ENCODE peak calls at places on chromosomes 12 and 14, in eight cellular contexts. E is AG10803, B is neural progenitor cell, Q is lower leg skin, V is fibroblast of pulmonary artery, X is uterus, S is HL-60, Y is heart right ventricle. Z is an unnamed sample.

GRCh38 chr12:110253176-110253575 is 27.9 kb upstream of the ATP2A2 start:
- DNase-seq in E (no peak), B (no peak), Q (no peak), V (peak; percentile 51), X (no peak), S (no peak), Y (peak; percentile 73), Z (peak; percentile 44)

GRCh38 chr12:118371354-118372282 is 1.1 kb downstream of the TAOK3 start:
- DNase-seq in E (peak; percentile 26), B (peak; percentile 53), Q (no peak), V (no peak), X (peak; percentile 24), S (no peak), Y (peak; percentile 39), Z (no peak)

GRCh38 chr12:130832561-130833209 is 6.4 kb downstream of the STX2 start:
- DNase-seq in E (peak; percentile 76), B (no peak), Q (peak; percentile 36), V (peak; percentile 56), X (no peak), S (peak; percentile 70), Y (no peak), Z (peak; percentile 62)

GRCh38 chr12:129665414-129665813 is 238.4 kb downstream of the TMEM132D start:
- DNase-seq in E (no peak), B (no peak), Q (no peak), V (no peak), X (no peak), S (no peak), Y (no peak), Z (no peak)

GRCh38 chr14:65231286-65231980 is 129.1 kb upstream of the MAX start:
- DNase-seq in E (no peak), B (no peak), Q (no peak), V (no peak), X (no peak), S (no peak), Y (no peak), Z (no peak)

GRCh38 chr14:83566567-83566966 is 1963.4 kb upstream of the FLRT2 start:
- DNase-seq in E (no peak), B (no peak), Q (no peak), V (no peak), X (no peak), S (no peak), Y (no peak), Z (no peak)

GRCh38 chr12:114662512-114663177 is 21.3 kb downstream of the TBX3 start:
- DNase-seq in E (peak; percentile 80), B (peak; percentile 78), Q (peak; percentile 80), V (peak; percentile 89), X (peak; percentile 92), S (peak; percentile 52), Y (peak; percentile 72), Z (peak; percentile 87)

GRCh38 chr14:54338696-54339317 is 58.0 kb upstream of the CDKN3 start:
- DNase-seq in E (peak; percentile 58), B (peak; percentile 63), Q (no peak), V (peak; percentile 77), X (no peak), S (no peak), Y (no peak), Z (peak; percentile 81)

GRCh38 chr14:101665478-101666078 is 95.9 kb upstream of the PPP2R5C start:
- DNase-seq in E (peak; percentile 26), B (peak; percentile 66), Q (no peak), V (peak; percentile 43), X (no peak), S (peak; percentile 62), Y (no peak), Z (peak; percentile 53)

GRCh38 chr14:56952766-56953473 is 142.6 kb upstream of the OTX2 start:
- DNase-seq in E (no peak), B (peak; percentile 12), Q (no peak), V (no peak), X (no peak), S (no peak), Y (no peak), Z (no peak)

GRCh38 chr12:48189331-48190125 is 6.1 kb downstream of the CCDC184 start:
- DNase-seq in E (peak; percentile 64), B (peak; percentile 69), Q (peak; percentile 72), V (peak; percentile 82), X (peak; percentile 75), S (peak; percentile 58), Y (no peak), Z (peak; percentile 81)

GRCh38 chr14:32399920-32400319 is 70.8 kb downstream of the AKAP6 start:
- DNase-seq in E (no peak), B (no peak), Q (no peak), V (no peak), X (no peak), S (no peak), Y (no peak), Z (no peak)

GRCh38 chr14:20419404-20419803 is 6.1 kb upstream of the TEP1 start:
- DNase-seq in E (no peak), B (no peak), Q (no peak), V (no peak), X (no peak), S (no peak), Y (no peak), Z (no peak)

GRCh38 chr14:101232340-101233015 is 328.8 kb upstream of the DIO3 start:
- DNase-seq in E (no peak), B (no peak), Q (no peak), V (no peak), X (no peak), S (no peak), Y (no peak), Z (no peak)

GRCh38 chr12:117080707-117081141 is 18.5 kb downstream of the TESC start:
- DNase-seq in E (no peak), B (no peak), Q (no peak), V (no peak), X (no peak), S (no peak), Y (no peak), Z (no peak)

GRCh38 chr12:6607751-6608591 is 792 bp upstream of the CHD4 start:
- DNase-seq in E (no peak), B (peak; percentile 48), Q (peak; percentile 61), V (peak; percentile 59), X (peak; percentile 88), S (peak; percentile 68), Y (no peak), Z (peak; percentile 75)

GRCh38 chr12:48980953-48981756 is 3.0 kb downstream of the WNT1 start:
- DNase-seq in E (no peak), B (peak; percentile 69), Q (no peak), V (no peak), X (no peak), S (peak; percentile 47), Y (no peak), Z (no peak)

GRCh38 chr12:80230068-80230467 is 130.7 kb downstream of the OTOGL start:
- DNase-seq in E (no peak), B (peak; percentile 88), Q (no peak), V (no peak), X (no peak), S (peak; percentile 10), Y (no peak), Z (no peak)

GRCh38 chr12:53268009-53268636 is at the start of gene ESPL1:
- DNase-seq in E (peak; percentile 54), B (peak; percentile 96), Q (peak; percentile 46), V (peak; percentile 76), X (peak; percentile 77), S (peak; percentile 66), Y (peak; percentile 75), Z (peak; percentile 79)
- TF ChIP-seq CTCF in E (peak; percentile 48), B (peak; percentile 61), Q (no peak), V (peak; percentile 21), X (peak; percentile 32), S (no peak), Y (no peak), Z (peak; percentile 19)

GRCh38 chr14:96205059-96205993 is 687 bp downstream of the BDKRB2 start:
- DNase-seq in E (no peak), B (no peak), Q (no peak), V (no peak), X (no peak), S (no peak), Y (no peak), Z (no peak)

GRCh38 chr14:96206461-96206860 is 1.8 kb downstream of the BDKRB2 start:
- DNase-seq in E (no peak), B (no peak), Q (no peak), V (no peak), X (no peak), S (no peak), Y (no peak), Z (no peak)

GRCh38 chr14:96207686-96208085 is 3.0 kb downstream of the BDKRB2 start:
- DNase-seq in E (no peak), B (no peak), Q (no peak), V (no peak), X (no peak), S (no peak), Y (no peak), Z (no peak)

GRCh38 chr14:96204151-96205058 is at the start of gene BDKRB2:
- DNase-seq in E (peak; percentile 78), B (peak; percentile 88), Q (peak; percentile 62), V (peak; percentile 63), X (peak; percentile 75), S (peak; percentile 38), Y (peak; percentile 42), Z (peak; percentile 72)

GRCh38 chr14:96205994-96206392 is 1.4 kb downstream of the BDKRB2 start:
- DNase-seq in E (peak; percentile 33), B (no peak), Q (no peak), V (no peak), X (no peak), S (peak; percentile 31), Y (no peak), Z (no peak)
- H3K4me3 ChIP-seq in E (peak overlapping the region; percentile 73), B (no peak overlapping the region), Q (no peak overlapping the region), V (no peak overlapping the region), X (peak overlapping the region; percentile 34), S (no peak overlapping the region), Y (no peak overlapping the region), Z (peak overlapping the region; percentile 58)

DNA sequence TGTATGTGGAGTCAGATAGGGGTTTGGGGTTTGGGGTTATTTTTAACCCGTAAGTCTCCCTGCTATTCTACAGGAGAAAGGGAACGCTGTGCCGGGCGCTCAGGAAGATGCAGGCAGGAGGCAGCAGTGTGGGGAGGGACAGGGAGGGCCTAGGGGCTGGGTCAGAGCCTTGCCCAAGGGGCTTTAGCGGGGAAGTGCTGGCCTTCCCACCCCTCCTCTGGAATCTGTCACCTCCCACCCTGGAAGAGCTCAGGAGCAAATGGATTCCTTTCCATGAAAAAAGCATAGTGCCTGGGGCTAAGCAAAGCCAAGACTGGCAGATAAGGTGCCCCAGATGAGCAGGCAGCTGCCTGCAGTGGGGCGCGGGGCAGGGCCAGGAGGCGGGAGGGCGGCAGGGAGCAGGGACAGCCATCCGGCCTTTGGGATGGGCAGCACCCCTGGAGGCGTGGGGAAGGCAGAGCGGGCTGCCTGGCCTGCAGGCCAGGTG is 7.3 kb upstream of the INF2 start:
- DNase-seq in E (no peak), B (peak; percentile 72), Q (no peak), V (no peak), X (no peak), S (no peak), Y (no peak), Z (peak; percentile 59)
- TF ChIP-seq CTCF in E (no peak), B (no peak), Q (no peak), V (no peak), X (no peak), S (no peak), Y (no peak), Z (no peak)

GRCh38 chr12:51269174-51270066 is 795 bp downstream of the SMAGP start:
- DNase-seq in E (peak; percentile 29), B (peak; percentile 90), Q (no peak), V (peak; percentile 39), X (no peak), S (peak; percentile 23), Y (peak; percentile 38), Z (peak; percentile 54)
- H3K4me3 ChIP-seq in E (peak overlapping the region; percentile 79), B (peak overlapping the region; percentile 55), Q (peak overlapping the region; percentile 80), V (peak overlapping the region; percentile 73), X (peak overlapping the region; percentile 38), S (peak overlapping the region; percentile 58), Y (peak overlapping the region; percentile 79), Z (peak overlapping the region; percentile 70)

Z was measured in cardiac fibroblast.